ENCODE peak calls at places on chromosomes 16 and 17, in five cellular contexts. E, U, Q, H and R are unnamed samples.

GRCh38 chr17:27565874-27566672 is 64.9 kb upstream of the LGALS9 start:
- DNase-seq in Q (no peak), H (no peak), E (no peak), U (no peak), R (no peak)

GRCh38 chr17:64418506-64419339 is 28.1 kb upstream of the PECAM1 start:
- DNase-seq in E (peak; percentile 76), H (no peak), U (peak; percentile 41), Q (peak; percentile 71), R (peak; percentile 70)

GRCh38 chr16:58465817-58466216 is 34.1 kb upstream of the NDRG4 start:
- DNase-seq in Q (no peak), U (no peak), E (no peak), H (no peak), R (no peak)

GRCh38 chr17:47797797-47798196 is 23.8 kb downstream of the OSBPL7 start:
- DNase-seq in U (no peak), E (peak; percentile 42), H (no peak), Q (no peak), R (no peak)

GRCh38 chr17:565506-565905 is 149.1 kb downstream of the VPS53 start:
- DNase-seq in H (no peak), E (peak; percentile 58), Q (no peak), U (no peak), R (no peak)

GRCh38 chr17:63434951-63435571 is 11.0 kb downstream of the CYB561 start:
- DNase-seq in H (peak; percentile 96), Q (peak; percentile 37), E (no peak), U (peak; percentile 81), R (no peak)

GRCh38 chr17:76797441-76797840 is 59.5 kb downstream of the MFSD11 start:
- DNase-seq in U (no peak), H (no peak), Q (no peak), E (peak; percentile 46), R (no peak)

GRCh38 chr17:31061678-31062077 is 33.1 kb upstream of the NF1 start:
- DNase-seq in Q (no peak), H (no peak), U (no peak), E (peak; percentile 75), R (peak; percentile 9)

GRCh38 chr16:54932737-54933254 is 2.1 kb downstream of the IRX5 start:
- DNase-seq in E (peak; percentile 69), U (no peak), Q (no peak), H (no peak), R (no peak)

GRCh38 chr16:4935231-4935855 is 1.6 kb downstream of the PPL start:
- DNase-seq in H (peak; percentile 83), Q (no peak), E (no peak), U (peak; percentile 96), R (no peak)

GRCh38 chr17:28712037-28712704 is 483 bp upstream of the PROCA1 start:
- DNase-seq in U (no peak), E (peak; percentile 83), Q (no peak), H (no peak), R (peak; percentile 81)

GRCh38 chr17:36932383-36933173 is 4.7 kb upstream of the LHX1 start:
- DNase-seq in Q (no peak), H (no peak), U (no peak), E (no peak), R (no peak)

GRCh38 chr17:83191388-83192160 is 112.2 kb downstream of the METRNL start:
- DNase-seq in H (no peak), E (no peak), Q (no peak), U (peak; percentile 50), R (no peak)

GRCh38 chr17:144936-145670 is 7.7 kb downstream of the SCGB1C2 start:
- DNase-seq in U (peak; percentile 30), H (peak; percentile 17), E (no peak), Q (no peak), R (no peak)

DNA sequence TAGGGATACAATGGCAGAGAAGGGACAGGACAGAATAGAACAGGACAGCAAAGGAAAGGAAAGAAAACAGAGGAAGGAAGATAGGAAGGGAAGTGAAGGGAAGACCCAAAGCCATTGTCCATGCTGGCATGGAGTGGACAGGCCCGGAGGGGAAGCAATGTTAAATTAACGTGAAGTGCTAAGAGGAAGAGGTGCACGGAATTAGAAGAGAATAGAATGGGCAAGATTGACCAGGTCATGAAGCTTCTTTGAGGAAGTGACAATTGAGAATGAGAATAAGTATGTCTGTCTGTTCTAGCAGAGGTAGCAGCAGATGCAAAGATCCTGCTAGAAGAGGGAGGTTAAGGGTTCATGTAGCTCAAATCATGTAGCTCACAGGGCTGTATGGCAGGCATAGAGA is 117.2 kb downstream of the MAF start:
- DNase-seq in E (no peak), Q (no peak), U (no peak), H (no peak), R (no peak)
- TF ChIP-seq CTCF in E (no peak), Q (no peak), U (no peak), H (no peak), R (no peak)

DNA sequence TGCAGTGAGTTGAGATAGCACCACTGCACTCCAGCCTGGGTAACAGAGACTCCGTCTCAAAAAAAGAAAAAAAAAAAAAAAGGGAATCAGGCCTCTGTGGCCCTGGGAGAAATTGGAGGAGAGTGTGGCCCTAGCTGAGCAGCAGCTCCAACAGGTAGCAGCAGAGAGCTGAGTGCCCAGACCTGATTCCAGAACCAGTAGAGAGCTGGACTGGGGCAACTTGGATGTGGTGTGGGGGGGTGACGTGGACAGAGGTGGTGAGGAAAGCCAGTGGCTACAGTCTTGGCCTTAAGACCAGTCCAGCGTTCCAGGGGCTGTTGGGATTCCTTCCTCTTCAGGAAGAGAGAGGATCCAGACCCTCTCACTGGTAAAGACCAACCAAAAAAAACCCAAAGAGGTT is 1.7 kb downstream of the HSPB9 start:
- DNase-seq in U (no peak), E (no peak), Q (no peak), H (no peak), R (no peak)
- TF ChIP-seq CTCF in U (no peak), E (peak; percentile 18), Q (no peak), H (no peak), R (no peak)

GRCh38 chr17:22695228-22695619 is 1002.9 kb downstream of the KCNJ18 start:
- DNase-seq in Q (no peak), H (no peak), U (peak; percentile 57), E (no peak), R (no peak)
- TF ChIP-seq CTCF in Q (no peak), H (no peak), U (no peak), E (no peak), R (no peak)

GRCh38 chr17:38868968-38869646 is 751 bp upstream of the LASP1 start:
- DNase-seq in U (peak; percentile 97), H (peak; percentile 94), Q (peak; percentile 79), E (peak; percentile 73), R (peak; percentile 93)
- TF ChIP-seq CTCF in U (no peak), H (no peak), Q (no peak), E (peak; percentile 56), R (peak; percentile 26)

GRCh38 chr16:71645450-71645849 is 19.5 kb downstream of the MARVELD3 start:
- DNase-seq in Q (no peak), E (peak; percentile 70), U (no peak), H (no peak), R (peak; percentile 44)
- TF ChIP-seq CTCF in Q (peak; percentile 68), E (peak; percentile 75), U (no peak), H (no peak), R (peak; percentile 51)

GRCh38 chr16:27920391-27920891 is 143.1 kb downstream of the GSG1L start:
- DNase-seq in H (no peak), E (peak; percentile 86), Q (peak; percentile 35), U (no peak), R (no peak)
- TF ChIP-seq CTCF in H (no peak), E (peak; percentile 46), Q (no peak), U (no peak), R (no peak)

DNA sequence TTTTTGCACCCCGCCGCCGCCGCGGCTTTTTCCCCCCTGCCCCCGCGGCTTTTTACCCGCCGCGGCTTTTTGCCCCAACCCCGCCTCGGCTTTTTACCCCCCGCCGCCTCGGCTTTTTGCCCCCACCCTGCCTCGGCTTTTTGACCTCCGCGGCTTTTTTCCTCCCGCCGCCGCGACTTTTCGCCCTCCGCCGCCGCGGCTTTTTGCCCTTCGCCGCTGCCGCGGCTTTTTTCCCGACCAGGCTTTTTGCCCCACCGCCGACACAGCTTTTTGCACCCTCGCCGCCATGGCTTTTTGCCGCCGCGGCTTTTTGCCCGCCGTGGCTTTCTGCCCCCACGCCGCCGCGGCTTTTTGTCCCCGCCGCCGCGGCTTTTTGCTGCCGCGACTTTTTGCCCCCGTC is 137.0 kb upstream of the TP53TG3D start:
- DNase-seq in H (no peak), Q (no peak), E (no peak), U (no peak), R (no peak)
- TF ChIP-seq CTCF in H (no peak), Q (no peak), E (no peak), U (no peak), R (no peak)

DNA sequence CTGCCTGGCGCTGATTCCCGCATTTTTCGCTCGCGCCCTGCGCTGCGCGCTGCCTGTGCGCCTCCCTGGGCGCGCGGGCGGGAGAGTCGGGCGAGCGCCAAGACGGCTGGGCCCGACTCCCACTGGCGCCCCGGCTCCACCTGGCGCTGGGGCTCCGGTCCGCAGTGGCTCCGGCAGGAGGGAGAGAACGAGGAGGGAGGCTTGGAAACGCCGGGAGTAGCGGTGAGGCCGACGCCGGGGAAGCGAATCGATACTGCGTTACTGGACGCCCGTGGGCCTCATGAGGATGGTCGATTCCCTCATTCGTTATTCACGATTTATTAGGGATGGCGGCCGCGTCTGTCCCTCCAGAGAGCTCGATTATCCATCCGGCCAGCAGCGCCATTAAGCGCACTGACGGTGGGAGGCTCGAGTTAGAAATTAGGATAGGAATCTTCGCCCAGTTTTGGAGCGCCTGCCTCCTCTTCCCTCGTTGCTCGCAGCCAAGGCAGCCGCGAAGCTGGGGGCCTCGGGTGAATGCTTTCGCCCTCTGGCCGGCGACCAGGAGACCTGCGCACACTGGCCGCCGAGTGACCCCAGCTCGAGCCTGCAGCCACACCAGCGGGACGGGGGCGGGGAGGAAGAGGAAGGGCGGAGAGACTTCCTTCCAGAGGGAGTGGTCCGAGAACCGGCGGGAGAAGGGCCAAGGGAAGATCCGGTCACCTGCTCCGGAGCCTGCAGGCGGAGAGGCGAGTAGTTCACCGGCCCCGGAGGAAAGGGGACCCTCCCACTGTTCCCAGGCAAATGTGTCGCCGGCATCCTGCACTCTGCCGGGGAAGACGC is 1.3 kb upstream of the PCGF2 start:
- DNase-seq in E (peak; percentile 91), Q (peak; percentile 56), U (peak; percentile 95), H (peak; percentile 81), R (peak; percentile 74)
- TF ChIP-seq CTCF in E (no peak), Q (no peak), U (no peak), H (no peak), R (no peak)

GRCh38 chr16:87119748-87120147 is 197.4 kb downstream of the C16orf95 start:
- DNase-seq in H (no peak), E (no peak), U (peak; percentile 12), Q (no peak), R (no peak)

GRCh38 chr16:87115646-87116045 is 201.5 kb downstream of the C16orf95 start:
- DNase-seq in E (no peak), H (no peak), U (no peak), Q (no peak), R (no peak)

GRCh38 chr16:87114832-87115231 is 202.4 kb downstream of the C16orf95 start:
- DNase-seq in H (no peak), Q (no peak), E (no peak), U (no peak), R (no peak)

GRCh38 chr16:87119168-87119567 is 198.0 kb downstream of the C16orf95 start:
- DNase-seq in U (no peak), E (no peak), H (no peak), Q (no peak), R (no peak)

DNA sequence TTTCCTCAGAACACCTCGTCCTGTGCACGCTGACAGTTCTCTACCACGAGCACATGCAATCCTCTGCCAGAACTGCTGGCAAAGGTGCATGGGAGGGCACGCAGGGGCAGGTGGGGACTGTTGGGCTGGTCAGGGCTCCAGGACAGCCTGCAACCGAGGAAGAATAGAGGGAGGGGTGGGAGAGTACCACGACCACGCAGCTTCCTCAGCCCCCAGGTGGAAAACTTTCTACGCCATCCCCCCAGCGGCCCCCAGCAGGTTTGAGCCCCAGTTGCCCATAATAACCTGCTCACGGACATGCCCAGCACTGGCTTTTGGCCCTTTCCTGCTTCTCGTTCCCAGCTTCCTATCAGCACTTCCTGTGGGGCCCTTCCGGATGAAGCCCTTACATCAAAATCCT is 199.3 kb downstream of the C16orf95 start:
- DNase-seq in Q (no peak), U (peak; percentile 39), E (no peak), H (no peak), R (no peak)
- TF ChIP-seq CTCF in Q (no peak), U (no peak), E (no peak), H (no peak), R (no peak)